ENCODE peak calls at places on chromosomes 6 and 20, in seven cellular contexts. One of them, this sample, is unnamed. For H3K9me3, the result is how much of the 10 kb centered on the place peaks cover.

GRCh38 chr6:139277161-139277560 is 14.6 kb downstream of the TXLNB start:
- DNase-seq in lower lobe of right lung: no peak
- DNase-seq in breast epithelium: no peak
- DNase-seq in right lobe of liver: no peak
- DNase-seq in neuronal stem cell: no peak
- DNase-seq in A549: no peak
- DNase-seq in ascending aorta: no peak
- DNase-seq in this sample: no peak

GRCh38 chr20:63625771-63626423 is 1.0 kb downstream of the GMEB2 start:
- DNase-seq in right lobe of liver: no peak
- DNase-seq in neuronal stem cell: no peak
- DNase-seq in ascending aorta: no peak
- DNase-seq in A549: peak
- DNase-seq in breast epithelium: no peak
- DNase-seq in lower lobe of right lung: peak
- DNase-seq in this sample: peak

GRCh38 chr6:150616581-150616980 is 16.9 kb downstream of the PLEKHG1 start:
- DNase-seq in neuronal stem cell: no peak
- DNase-seq in breast epithelium: no peak
- DNase-seq in right lobe of liver: no peak
- DNase-seq in lower lobe of right lung: no peak
- DNase-seq in A549: no peak
- DNase-seq in ascending aorta: no peak
- DNase-seq in this sample: no peak

GRCh38 chr6:16432075-16433032 is 194.0 kb downstream of the GMPR start:
- DNase-seq in lower lobe of right lung: no peak
- DNase-seq in right lobe of liver: no peak
- DNase-seq in neuronal stem cell: no peak
- DNase-seq in breast epithelium: no peak
- DNase-seq in ascending aorta: no peak
- DNase-seq in A549: no peak
- DNase-seq in this sample: no peak

GRCh38 chr20:13819885-13820645 is 35.2 kb downstream of the NDUFAF5 start:
- DNase-seq in lower lobe of right lung: no peak
- DNase-seq in right lobe of liver: peak
- DNase-seq in A549: peak
- DNase-seq in breast epithelium: peak
- DNase-seq in neuronal stem cell: peak
- DNase-seq in ascending aorta: no peak
- DNase-seq in this sample: peak

GRCh38 chr20:35490736-35491181 is 35.4 kb downstream of the CEP250 start:
- DNase-seq in neuronal stem cell: no peak
- DNase-seq in A549: no peak
- DNase-seq in right lobe of liver: no peak
- DNase-seq in ascending aorta: no peak
- DNase-seq in breast epithelium: no peak
- DNase-seq in lower lobe of right lung: no peak
- DNase-seq in this sample: no peak

GRCh38 chr20:48627737-48628128 is 200.1 kb downstream of the PREX1 start:
- DNase-seq in neuronal stem cell: no peak
- DNase-seq in breast epithelium: no peak
- DNase-seq in lower lobe of right lung: peak
- DNase-seq in A549: no peak
- DNase-seq in right lobe of liver: no peak
- DNase-seq in ascending aorta: no peak
- DNase-seq in this sample: no peak

GRCh38 chr6:36223706-36224105 is 27.2 kb downstream of the BRPF3 start:
- DNase-seq in breast epithelium: no peak
- DNase-seq in A549: no peak
- DNase-seq in neuronal stem cell: no peak
- DNase-seq in right lobe of liver: no peak
- DNase-seq in ascending aorta: no peak
- DNase-seq in lower lobe of right lung: no peak
- DNase-seq in this sample: no peak

GRCh38 chr6:136738178-136739057 is 53.9 kb downstream of the MAP3K5 start:
- DNase-seq in neuronal stem cell: no peak
- DNase-seq in right lobe of liver: peak
- DNase-seq in ascending aorta: no peak
- DNase-seq in A549: no peak
- DNase-seq in lower lobe of right lung: no peak
- DNase-seq in breast epithelium: no peak
- DNase-seq in this sample: no peak

GRCh38 chr6:159148641-159149040 is 20.6 kb upstream of the FNDC1 start:
- DNase-seq in breast epithelium: no peak
- DNase-seq in neuronal stem cell: no peak
- DNase-seq in right lobe of liver: no peak
- DNase-seq in ascending aorta: no peak
- DNase-seq in A549: no peak
- DNase-seq in lower lobe of right lung: no peak
- DNase-seq in this sample: no peak

GRCh38 chr6:90347411-90347841 is 50.8 kb upstream of the BACH2 start:
- DNase-seq in A549: no peak
- DNase-seq in right lobe of liver: no peak
- DNase-seq in breast epithelium: no peak
- DNase-seq in neuronal stem cell: no peak
- DNase-seq in ascending aorta: no peak
- DNase-seq in lower lobe of right lung: no peak
- DNase-seq in this sample: no peak

GRCh38 chr6:157962601-157963084 is 19.0 kb upstream of the SYNJ2 start:
- DNase-seq in breast epithelium: no peak
- DNase-seq in right lobe of liver: no peak
- DNase-seq in A549: no peak
- DNase-seq in ascending aorta: no peak
- DNase-seq in lower lobe of right lung: no peak
- DNase-seq in neuronal stem cell: no peak
- DNase-seq in this sample: no peak

GRCh38 chr6:165486183-165487137 is 176.6 kb downstream of the PDE10A start:
- DNase-seq in ascending aorta: no peak
- DNase-seq in right lobe of liver: no peak
- DNase-seq in A549: no peak
- DNase-seq in lower lobe of right lung: no peak
- DNase-seq in neuronal stem cell: no peak
- DNase-seq in breast epithelium: no peak
- DNase-seq in this sample: no peak

GRCh38 chr20:19661717-19662637 is 96.1 kb upstream of the RIN2 start:
- DNase-seq in lower lobe of right lung: peak
- DNase-seq in A549: peak
- DNase-seq in neuronal stem cell: peak
- DNase-seq in ascending aorta: no peak
- DNase-seq in breast epithelium: peak
- DNase-seq in right lobe of liver: peak
- DNase-seq in this sample: peak

GRCh38 chr6:141587482-141588266 is 545.1 kb upstream of the GJE1 start:
- DNase-seq in neuronal stem cell: no peak
- DNase-seq in breast epithelium: no peak
- DNase-seq in A549: no peak
- DNase-seq in lower lobe of right lung: no peak
- DNase-seq in ascending aorta: no peak
- DNase-seq in right lobe of liver: no peak
- DNase-seq in this sample: no peak

GRCh38 chr6:21264288-21264818 is 329.2 kb upstream of the SOX4 start:
- DNase-seq in ascending aorta: no peak
- DNase-seq in breast epithelium: no peak
- DNase-seq in A549: no peak
- DNase-seq in neuronal stem cell: no peak
- DNase-seq in right lobe of liver: no peak
- DNase-seq in lower lobe of right lung: no peak
- DNase-seq in this sample: peak

GRCh38 chr20:2804921-2805681 is 4.7 kb upstream of the CPXM1 start:
- DNase-seq in neuronal stem cell: no peak
- DNase-seq in right lobe of liver: peak
- DNase-seq in breast epithelium: no peak
- DNase-seq in A549: no peak
- DNase-seq in lower lobe of right lung: no peak
- DNase-seq in ascending aorta: no peak
- DNase-seq in this sample: no peak

GRCh38 chr6:151847064-151847463 is 39.6 kb downstream of the ESR1 start:
- DNase-seq in ascending aorta: no peak
- DNase-seq in A549: peak
- DNase-seq in right lobe of liver: no peak
- DNase-seq in breast epithelium: no peak
- DNase-seq in neuronal stem cell: peak
- DNase-seq in lower lobe of right lung: no peak
- DNase-seq in this sample: peak

GRCh38 chr6:14119764-14120163 is 2.2 kb downstream of the CD83 start:
- DNase-seq in lower lobe of right lung: no peak
- DNase-seq in right lobe of liver: no peak
- DNase-seq in ascending aorta: no peak
- DNase-seq in A549: no peak
- DNase-seq in neuronal stem cell: no peak
- DNase-seq in breast epithelium: no peak
- DNase-seq in this sample: no peak

GRCh38 chr20:52191436-52192295 is at the start of gene ZFP64:
- DNase-seq in A549: peak
- DNase-seq in breast epithelium: peak
- DNase-seq in lower lobe of right lung: peak
- DNase-seq in right lobe of liver: peak
- DNase-seq in ascending aorta: no peak
- DNase-seq in neuronal stem cell: peak
- DNase-seq in this sample: peak

GRCh38 chr6:47098570-47098993 is 56.5 kb upstream of the ADGRF1 start:
- DNase-seq in breast epithelium: no peak
- DNase-seq in ascending aorta: no peak
- DNase-seq in A549: no peak
- DNase-seq in lower lobe of right lung: no peak
- DNase-seq in neuronal stem cell: no peak
- DNase-seq in right lobe of liver: no peak
- DNase-seq in this sample: peak

GRCh38 chr6:158253248-158253647 is 59.0 kb upstream of the TULP4 start:
- DNase-seq in right lobe of liver: no peak
- DNase-seq in breast epithelium: no peak
- DNase-seq in lower lobe of right lung: no peak
- DNase-seq in neuronal stem cell: no peak
- DNase-seq in A549: no peak
- DNase-seq in ascending aorta: no peak
- DNase-seq in this sample: no peak

GRCh38 chr6:2951723-2952122 is 19.6 kb downstream of the SERPINB6 start:
- DNase-seq in A549: no peak
- DNase-seq in ascending aorta: no peak
- DNase-seq in neuronal stem cell: no peak
- DNase-seq in right lobe of liver: peak
- DNase-seq in lower lobe of right lung: peak
- DNase-seq in breast epithelium: no peak
- DNase-seq in this sample: no peak

GRCh38 chr6:110415297-110415916 is at the start of gene DDO:
- DNase-seq in neuronal stem cell: no peak
- DNase-seq in right lobe of liver: peak
- DNase-seq in A549: no peak
- DNase-seq in ascending aorta: peak
- DNase-seq in breast epithelium: peak
- DNase-seq in lower lobe of right lung: peak
- DNase-seq in this sample: no peak

GRCh38 chr20:6700563-6701328 is 66.7 kb upstream of the BMP2 start:
- DNase-seq in lower lobe of right lung: peak
- DNase-seq in breast epithelium: no peak
- DNase-seq in ascending aorta: no peak
- DNase-seq in right lobe of liver: peak
- DNase-seq in A549: no peak
- DNase-seq in neuronal stem cell: no peak
- DNase-seq in this sample: no peak

DNA sequence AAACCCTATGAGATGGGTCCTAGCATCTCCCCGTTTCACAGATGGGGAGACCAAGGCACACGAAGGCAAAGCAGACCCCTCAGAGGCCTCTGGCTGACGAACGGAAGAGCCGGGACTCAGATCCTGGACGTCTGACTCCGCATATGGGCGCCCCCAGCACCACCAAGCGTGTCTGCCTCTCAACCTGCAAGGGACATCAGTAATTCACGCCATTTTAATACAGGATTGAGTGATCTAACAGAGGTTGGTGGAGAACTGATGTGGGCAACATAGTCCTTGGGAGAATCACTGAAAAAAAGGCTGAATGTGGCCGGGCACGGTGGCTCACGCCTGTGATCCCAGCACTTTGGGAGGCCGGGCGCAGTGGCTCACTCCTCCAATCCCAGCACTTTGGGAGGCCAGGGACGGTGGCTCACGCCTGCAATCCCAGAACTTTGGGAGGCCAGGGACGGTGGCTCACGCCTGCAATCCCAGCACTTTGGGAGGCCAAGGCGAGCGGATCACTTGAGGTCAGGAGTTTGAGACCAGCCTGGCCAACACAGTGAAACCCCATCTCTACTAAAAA is 206.6 kb downstream of the DLL1 start:
- DNase-seq in lower lobe of right lung: peak
- DNase-seq in breast epithelium: no peak
- DNase-seq in ascending aorta: no peak
- DNase-seq in right lobe of liver: peak
- DNase-seq in neuronal stem cell: no peak
- DNase-seq in A549: no peak
- DNase-seq in this sample: no peak
- H3K9me3 ChIP-seq in lower lobe of right lung: under half
- H3K9me3 ChIP-seq in breast epithelium: under half
- H3K9me3 ChIP-seq in ascending aorta: under half
- H3K9me3 ChIP-seq in right lobe of liver: under half
- H3K9me3 ChIP-seq in neuronal stem cell: under half
- H3K9me3 ChIP-seq in A549: under half
- H3K9me3 ChIP-seq in this sample: under half

GRCh38 chr6:145508107-145508506 is 227.2 kb downstream of the EPM2A start:
- DNase-seq in A549: peak
- DNase-seq in neuronal stem cell: no peak
- DNase-seq in right lobe of liver: no peak
- DNase-seq in breast epithelium: no peak
- DNase-seq in ascending aorta: no peak
- DNase-seq in lower lobe of right lung: no peak
- DNase-seq in this sample: no peak

GRCh38 chr6:145502417-145502816 is 232.9 kb downstream of the EPM2A start:
- DNase-seq in neuronal stem cell: no peak
- DNase-seq in right lobe of liver: no peak
- DNase-seq in breast epithelium: no peak
- DNase-seq in lower lobe of right lung: no peak
- DNase-seq in ascending aorta: no peak
- DNase-seq in A549: peak
- DNase-seq in this sample: peak

GRCh38 chr6:145506554-145506953 is 228.8 kb downstream of the EPM2A start:
- DNase-seq in A549: no peak
- DNase-seq in ascending aorta: no peak
- DNase-seq in neuronal stem cell: no peak
- DNase-seq in breast epithelium: no peak
- DNase-seq in right lobe of liver: no peak
- DNase-seq in lower lobe of right lung: no peak
- DNase-seq in this sample: peak

GRCh38 chr6:145507251-145507650 is 228.1 kb downstream of the EPM2A start:
- DNase-seq in ascending aorta: no peak
- DNase-seq in A549: no peak
- DNase-seq in breast epithelium: no peak
- DNase-seq in neuronal stem cell: no peak
- DNase-seq in lower lobe of right lung: no peak
- DNase-seq in right lobe of liver: no peak
- DNase-seq in this sample: no peak
- H3K9me3 ChIP-seq in ascending aorta: under half
- H3K9me3 ChIP-seq in A549: under half
- H3K9me3 ChIP-seq in breast epithelium: under half
- H3K9me3 ChIP-seq in neuronal stem cell: under half
- H3K9me3 ChIP-seq in lower lobe of right lung: under half
- H3K9me3 ChIP-seq in right lobe of liver: under half
- H3K9me3 ChIP-seq in this sample: under half

GRCh38 chr6:170149681-170150589 is 140.9 kb downstream of the DLL1 start:
- DNase-seq in lower lobe of right lung: no peak
- DNase-seq in neuronal stem cell: no peak
- DNase-seq in right lobe of liver: no peak
- DNase-seq in breast epithelium: no peak
- DNase-seq in A549: no peak
- DNase-seq in ascending aorta: no peak
- DNase-seq in this sample: no peak
- H3K9me3 ChIP-seq in lower lobe of right lung: under half
- H3K9me3 ChIP-seq in neuronal stem cell: under half
- H3K9me3 ChIP-seq in right lobe of liver: under half
- H3K9me3 ChIP-seq in breast epithelium: under half
- H3K9me3 ChIP-seq in A549: under half
- H3K9me3 ChIP-seq in ascending aorta: under half
- H3K9me3 ChIP-seq in this sample: under half

GRCh38 chr6:168709034-168709433 is 268.1 kb downstream of the SMOC2 start:
- DNase-seq in ascending aorta: no peak
- DNase-seq in breast epithelium: no peak
- DNase-seq in lower lobe of right lung: no peak
- DNase-seq in neuronal stem cell: no peak
- DNase-seq in right lobe of liver: no peak
- DNase-seq in A549: no peak
- DNase-seq in this sample: no peak
- H3K9me3 ChIP-seq in ascending aorta: under half
- H3K9me3 ChIP-seq in breast epithelium: under half
- H3K9me3 ChIP-seq in lower lobe of right lung: under half
- H3K9me3 ChIP-seq in neuronal stem cell: under half
- H3K9me3 ChIP-seq in right lobe of liver: under half
- H3K9me3 ChIP-seq in A549: under half
- H3K9me3 ChIP-seq in this sample: under half

This sample was measured in hepatocyte.